ENCODE peak calls at places on chromosomes 1 and 21, in five cellular contexts. H is tibial artery, W is type B pancreatic cell, K is ACHN, C is T-helper 2 cell. M is an unnamed sample.

GRCh38 chr1:5430911-5431310 is 561.3 kb downstream of the NPHP4 start:
- DNase-seq in K (no peak), C (no peak), W (no peak), H (no peak), M (no peak)

GRCh38 chr1:246778663-246779062 is 54.5 kb downstream of the SCCPDH start:
- DNase-seq in K (no peak), H (peak; percentile 20), C (no peak), W (peak; percentile 54), M (no peak)

GRCh38 chr1:153946622-153947246 is at the start of gene DENND4B:
- DNase-seq in W (peak; percentile 86), C (peak; percentile 65), H (peak; percentile 90), K (peak; percentile 87), M (peak; percentile 88)

GRCh38 chr1:153678519-153679336 is at the start of gene NPR1:
- DNase-seq in H (peak; percentile 89), W (no peak), C (no peak), K (peak; percentile 42), M (peak; percentile 79)

GRCh38 chr1:186577201-186577600 is 103.0 kb downstream of the PTGS2 start:
- DNase-seq in K (no peak), H (no peak), C (no peak), W (no peak), M (no peak)

GRCh38 chr1:117795190-117795589 is 134.2 kb downstream of the GDAP2 start:
- DNase-seq in C (no peak), K (no peak), W (no peak), H (no peak), M (peak; percentile 60)

GRCh38 chr1:232922475-232922874 is 27.9 kb upstream of the NTPCR start:
- DNase-seq in K (no peak), W (no peak), C (no peak), H (no peak), M (no peak)

GRCh38 chr1:114270255-114271117 is 116.8 kb upstream of the SYT6 start:
- DNase-seq in K (no peak), H (no peak), W (no peak), C (no peak), M (no peak)

GRCh38 chr1:41673806-41674205 is 189.3 kb upstream of the EDN2 start:
- DNase-seq in C (peak; percentile 21), W (no peak), K (no peak), H (no peak), M (no peak)

GRCh38 chr1:117930173-117930447 is 571 bp downstream of the WDR3 start:
- DNase-seq in K (no peak), C (no peak), H (no peak), W (no peak), M (no peak)

GRCh38 chr1:147515046-147515869 is 26.0 kb upstream of the BCL9 start:
- DNase-seq in K (peak; percentile 77), H (no peak), W (no peak), C (no peak), M (no peak)

GRCh38 chr1:4375812-4376211 is 278.6 kb upstream of the AJAP1 start:
- DNase-seq in K (peak; percentile 27), C (no peak), H (no peak), W (no peak), M (no peak)

GRCh38 chr21:40051801-40052200 is 184.6 kb downstream of the PCP4 start:
- DNase-seq in H (no peak), W (no peak), C (no peak), K (no peak), M (no peak)

GRCh38 chr1:50659107-50659628 is 235.9 kb upstream of the DMRTA2 start:
- DNase-seq in K (no peak), C (no peak), W (no peak), H (no peak), M (no peak)

GRCh38 chr21:45639206-45640000 is 4.1 kb upstream of the PCBP3 start:
- DNase-seq in K (no peak), H (no peak), W (no peak), C (no peak), M (no peak)

GRCh38 chr1:27864264-27864895 is 8.0 kb upstream of the THEMIS2 start:
- DNase-seq in W (no peak), K (no peak), H (no peak), C (no peak), M (no peak)

GRCh38 chr1:10459185-10459584 is 9.4 kb downstream of the CORT start:
- DNase-seq in K (peak; percentile 72), H (no peak), W (no peak), C (no peak), M (no peak)

GRCh38 chr1:197466813-197467212 is 198.8 kb downstream of the CRB1 start:
- DNase-seq in W (no peak), K (no peak), C (no peak), H (no peak), M (no peak)

GRCh38 chr1:172269644-172270043 is 150.8 kb upstream of the C1orf105 start:
- DNase-seq in C (no peak), H (no peak), W (no peak), K (no peak), M (no peak)

GRCh38 chr21:37916795-37917142 is 512 bp upstream of the KCNJ6 start:
- DNase-seq in C (no peak), H (no peak), W (no peak), K (peak; percentile 44), M (no peak)

GRCh38 chr21:45544449-45545235 is 2.4 kb upstream of the SLC19A1 start:
- DNase-seq in W (peak; percentile 64), C (no peak), K (no peak), H (peak; percentile 62), M (no peak)

GRCh38 chr1:196608401-196609113 is at the start of gene KCNT2:
- DNase-seq in W (peak; percentile 84), K (peak; percentile 81), C (no peak), H (peak; percentile 79), M (peak; percentile 62)

GRCh38 chr1:15158506-15159165 is 5.1 kb downstream of the TMEM51 start:
- DNase-seq in K (peak; percentile 73), W (no peak), C (no peak), H (no peak), M (no peak)